ENCODE peak calls at places on chromosomes 16 and 17, in five cellular contexts. C, W, F, A and T are unnamed samples.

GRCh38 chr16:60091479-60091878 is 1357.4 kb upstream of the GOT2 start:
- DNase-seq in C (no peak), W (no peak), F (no peak), A (no peak), T (no peak)

GRCh38 chr17:79814966-79815835 is 18.3 kb upstream of the CBX8 start:
- DNase-seq in C (no peak), W (no peak), F (no peak), A (no peak), T (no peak)

GRCh38 chr17:3970668-3971067 is 6.4 kb upstream of the ATP2A3 start:
- DNase-seq in C (no peak), W (no peak), F (no peak), A (no peak), T (no peak)

GRCh38 chr17:6279659-6280058 is 155.3 kb downstream of the AIPL1 start:
- DNase-seq in C (no peak), W (peak), F (no peak), A (no peak), T (no peak)

GRCh38 chr17:50097455-50097854 is 2.3 kb downstream of the PDK2 start:
- DNase-seq in C (no peak), W (no peak), F (no peak), A (no peak), T (no peak)

GRCh38 chr17:46922487-46922803 is 515 bp upstream of the GOSR2 start:
- DNase-seq in C (no peak), W (no peak), F (no peak), A (no peak), T (no peak)

GRCh38 chr16:57640185-57640584 is 11.8 kb downstream of the ADGRG1 start:
- DNase-seq in C (no peak), W (no peak), F (no peak), A (no peak), T (no peak)

GRCh38 chr17:41494524-41494923 is 4.8 kb upstream of the KRT36 start:
- DNase-seq in C (no peak), W (no peak), F (no peak), A (no peak), T (no peak)

GRCh38 chr17:67993153-67993997 is 2.9 kb downstream of the C17orf58 start:
- DNase-seq in C (peak), W (peak), F (peak), A (peak), T (peak)

GRCh38 chr17:73266796-73267195 is 5.1 kb upstream of the CPSF4L start:
- DNase-seq in C (no peak), W (peak), F (no peak), A (no peak), T (no peak)

GRCh38 chr17:29112780-29113295 is 67.4 kb downstream of the MYO18A start:
- DNase-seq in C (peak), W (no peak), F (peak), A (peak), T (no peak)

GRCh38 chr16:11797957-11798299 is 870 bp upstream of the ZC3H7A start:
- DNase-seq in C (no peak), W (no peak), F (no peak), A (no peak), T (peak)

GRCh38 chr17:73071387-73071999 is 21.0 kb downstream of the SLC39A11 start:
- DNase-seq in C (no peak), W (no peak), F (no peak), A (no peak), T (no peak)

GRCh38 chr17:27245230-27245696 is 48.7 kb upstream of the WSB1 start:
- DNase-seq in C (peak), W (peak), F (peak), A (peak), T (peak)

GRCh38 chr17:72560303-72561247 is 439.8 kb downstream of the SOX9 start:
- DNase-seq in C (no peak), W (peak), F (no peak), A (no peak), T (peak)

GRCh38 chr17:57874434-57875108 is 24.7 kb upstream of the MRPS23 start:
- DNase-seq in C (peak), W (no peak), F (peak), A (peak), T (no peak)

GRCh38 chr17:3989156-3989886 is 25.1 kb upstream of the ATP2A3 start:
- DNase-seq in C (no peak), W (no peak), F (no peak), A (no peak), T (no peak)

GRCh38 chr17:17080781-17081180 is 38.5 kb downstream of the MPRIP start:
- DNase-seq in C (no peak), W (no peak), F (no peak), A (peak), T (no peak)

GRCh38 chr17:72075995-72076677 is 44.7 kb upstream of the SOX9 start:
- DNase-seq in C (no peak), W (no peak), F (no peak), A (no peak), T (no peak)

GRCh38 chr17:9875441-9875840 is 29.6 kb downstream of the RCVRN start:
- DNase-seq in C (no peak), W (no peak), F (peak), A (no peak), T (no peak)

GRCh38 chr16:53509906-53510703 is 7.1 kb upstream of the AKTIP start:
- DNase-seq in C (no peak), W (peak), F (peak), A (peak), T (peak)

GRCh38 chr17:74158761-74159160 is 44.7 kb upstream of the RPL38 start:
- DNase-seq in C (no peak), W (no peak), F (no peak), A (no peak), T (no peak)

GRCh38 chr17:45132302-45132568 is at the start of gene PLCD3:
- DNase-seq in C (no peak), W (no peak), F (no peak), A (peak), T (no peak)

GRCh38 chr16:22330326-22330725 is 33.1 kb downstream of the POLR3E start:
- DNase-seq in C (no peak), W (no peak), F (no peak), A (no peak), T (no peak)

GRCh38 chr17:72479113-72479512 is 358.3 kb downstream of the SOX9 start:
- DNase-seq in C (no peak), W (peak), F (no peak), A (no peak), T (no peak)